ENCODE peak calls at places on chromosomes 12 and 14, in nine cellular contexts. F is RKO; Q is NCI-H1092 treated with DMSO at 0.1 percent for 48 hours; Z is activated CD4-positive, alpha-beta T cell treated with anti-CD3 and anti-CD28 coated beads, Interleukin-2, amount 10 ng/mL, durations not matched to agents 7 days and 5 days; D is NCI-H774; Y is stimulated activated CD4-positive, alpha-beta T cell treated with anti-CD3 and anti-CD28 coated beads, Interleukin-1b, Interleukin-23, amount 100 ng/mL, for 24 hours; G is fibroblast of villous mesenchyme; L is T follicular helper cell; P is mucosa of descending colon. J is an unnamed sample.

GRCh38 chr12:49336645-49337584 is at the start of gene C1QL4:
- DNase-seq in F (no peak), G (peak), Y (peak), P (peak), Q (peak), L (peak), D (peak), Z (peak), J (peak)

GRCh38 chr12:106753526-106753925 is 21.0 kb upstream of the RIC8B start:
- DNase-seq in F (no peak), P (peak), G (no peak), Q (no peak), D (peak), Z (peak), L (peak), Y (no peak), J (no peak)

GRCh38 chr12:120483621-120484020 is 12.3 kb upstream of the DYNLL1 start:
- DNase-seq in L (no peak), G (no peak), Z (no peak), F (no peak), P (no peak), Y (no peak), D (no peak), Q (no peak), J (no peak)

GRCh38 chr14:59302313-59302712 is 113.8 kb downstream of the DAAM1 start:
- DNase-seq in L (no peak), G (no peak), Z (no peak), D (no peak), P (no peak), F (no peak), Q (no peak), Y (no peak), J (no peak)

GRCh38 chr12:6057693-6058092 is 66.8 kb downstream of the VWF start:
- DNase-seq in Q (no peak), G (no peak), P (no peak), D (no peak), Z (no peak), L (no peak), Y (no peak), F (no peak), J (no peak)

GRCh38 chr12:104177663-104178501 is 37.7 kb upstream of the TXNRD1 start:
- DNase-seq in G (peak), Z (no peak), F (peak), Y (no peak), L (no peak), D (no peak), P (peak), Q (no peak), J (peak)

GRCh38 chr14:41629876-41630275 is 23.2 kb downstream of the LRFN5 start:
- DNase-seq in Q (no peak), L (no peak), G (no peak), Y (no peak), D (no peak), P (no peak), F (no peak), Z (no peak), J (no peak)

GRCh38 chr14:74975059-74975810 is 19.8 kb upstream of the PGF start:
- DNase-seq in F (no peak), Y (no peak), Z (no peak), P (peak), L (no peak), D (no peak), Q (no peak), G (no peak), J (no peak)

GRCh38 chr12:69843653-69844052 is 18.6 kb downstream of the MYRFL start:
- DNase-seq in Q (no peak), F (no peak), Z (no peak), Y (no peak), P (no peak), G (no peak), L (no peak), D (no peak), J (no peak)

GRCh38 chr14:81309511-81309910 is 88.8 kb upstream of the GTF2A1 start:
- DNase-seq in D (no peak), Y (no peak), Z (no peak), Q (no peak), G (no peak), F (no peak), P (no peak), L (no peak), J (no peak)

GRCh38 chr14:100317897-100318808 is 5.0 kb upstream of the SLC25A47 start:
- DNase-seq in L (peak), F (no peak), D (no peak), Q (no peak), Z (peak), P (peak), Y (peak), G (peak), J (no peak)

GRCh38 chr12:49706351-49707126 is 666 bp downstream of the FMNL3 start:
- DNase-seq in Y (no peak), D (no peak), P (peak), G (peak), Q (no peak), Z (no peak), L (no peak), F (peak), J (no peak)

GRCh38 chr12:57826400-57826799 is 7.9 kb upstream of the AVIL start:
- DNase-seq in P (no peak), G (no peak), Z (no peak), F (no peak), Y (no peak), Q (no peak), D (no peak), L (no peak), J (no peak)

GRCh38 chr14:99131632-99132271 is 140.2 kb downstream of the BCL11B start:
- DNase-seq in Q (no peak), G (no peak), F (no peak), D (no peak), Z (no peak), Y (no peak), P (no peak), L (no peak), J (no peak)

GRCh38 chr14:76936483-76936882 is 92.0 kb downstream of the IRF2BPL start:
- DNase-seq in L (no peak), G (no peak), Q (no peak), P (no peak), D (no peak), Y (no peak), Z (no peak), F (no peak), J (no peak)

GRCh38 chr12:60231301-60231700 is 635.5 kb downstream of the SLC16A7 start:
- DNase-seq in D (no peak), L (no peak), P (no peak), Z (no peak), G (no peak), Q (no peak), Y (no peak), F (no peak), J (no peak)

GRCh38 chr12:117279606-117280005 is 81.8 kb downstream of the NOS1 start:
- DNase-seq in F (no peak), G (no peak), Q (no peak), P (no peak), Y (no peak), L (no peak), D (no peak), Z (no peak), J (no peak)

GRCh38 chr12:53063708-53064612 is 14.1 kb downstream of the TNS2 start:
- DNase-seq in G (peak), Q (peak), D (no peak), L (no peak), F (no peak), Z (no peak), P (no peak), Y (no peak), J (no peak)

GRCh38 chr14:80425686-80426085 is 214.4 kb upstream of the DIO2 start:
- DNase-seq in F (peak), L (no peak), P (no peak), Z (no peak), Q (no peak), D (no peak), G (peak), Y (no peak), J (peak)

GRCh38 chr12:55933158-55933798 is 2.3 kb downstream of the DGKA start:
- DNase-seq in D (no peak), P (peak), Y (no peak), F (no peak), Z (no peak), L (no peak), Q (no peak), G (no peak), J (peak)

GRCh38 chr12:106139422-106140141 is 828 bp upstream of the NUAK1 start:
- DNase-seq in F (peak), Q (peak), Z (no peak), Y (no peak), L (no peak), D (peak), P (peak), G (peak), J (peak)

GRCh38 chr12:19245656-19246055 is 116.1 kb downstream of the PLEKHA5 start:
- DNase-seq in G (no peak), Z (no peak), L (no peak), D (no peak), F (no peak), Y (no peak), Q (no peak), P (no peak), J (no peak)

GRCh38 chr12:3389911-3390310 is 101.1 kb upstream of the PRMT8 start:
- DNase-seq in F (no peak), Y (no peak), D (no peak), L (no peak), P (no peak), Q (no peak), Z (no peak), G (no peak), J (no peak)

GRCh38 chr12:49502590-49502989 is 36.2 kb upstream of the KCNH3 start:
- DNase-seq in F (no peak), Q (no peak), G (no peak), D (no peak), L (no peak), Y (no peak), Z (no peak), P (no peak), J (no peak)

GRCh38 chr12:109761631-109761950 is 48.0 kb downstream of the FAM222A start:
- DNase-seq in Z (no peak), P (no peak), D (no peak), G (no peak), L (no peak), F (no peak), Q (no peak), Y (no peak), J (no peak)

GRCh38 chr12:132130690-132131089 is 13.4 kb downstream of the DDX51 start:
- DNase-seq in G (no peak), Q (no peak), F (no peak), P (no peak), L (no peak), D (no peak), Y (no peak), Z (no peak), J (no peak)

GRCh38 chr12:90102957-90103652 is 394.5 kb upstream of the ATP2B1 start:
- DNase-seq in L (no peak), Q (peak), P (peak), Y (no peak), G (peak), F (peak), Z (no peak), D (no peak), J (peak)

GRCh38 chr12:69062838-69063237 is 129.9 kb upstream of the CPM start:
- DNase-seq in Z (no peak), F (no peak), P (no peak), L (no peak), G (no peak), D (no peak), Q (no peak), Y (no peak), J (no peak)

GRCh38 chr12:3328081-3328480 is 162.9 kb upstream of the PRMT8 start:
- DNase-seq in P (no peak), Z (no peak), Q (no peak), L (no peak), D (no peak), F (no peak), G (no peak), Y (no peak), J (no peak)

J was measured in SW480.